ENCODE peak calls at places on chromosomes 4 and X, in four cellular contexts. K is suprapubic skin, C is uterus, O is heart left ventricle. T is an unnamed sample.
A peak's percentile ranks its signal among the peaks of the same experiment; 100 is the strongest.

GRCh38 chrX:132294776-132295495 is 75.7 kb upstream of the RAP2C start:
- DNase-seq in K (no peak), C (no peak), O (no peak), T (no peak)

GRCh38 chr4:104416725-104417363 is 77.8 kb downstream of the CXXC4 start:
- DNase-seq in K (no peak), C (no peak), O (no peak), T (no peak)

GRCh38 chr4:54192811-54193210 is 36.3 kb upstream of the PDGFRA start:
- DNase-seq in K (no peak), C (no peak), O (no peak), T (no peak)

GRCh38 chrX:40313269-40313668 is 215.5 kb upstream of the BCOR start:
- DNase-seq in K (no peak), C (no peak), O (no peak), T (peak; percentile 32)

GRCh38 chr4:78322032-78322431 is 229.5 kb upstream of the ANXA3 start:
- DNase-seq in K (no peak), C (no peak), O (no peak), T (no peak)

GRCh38 chr4:98682719-98683118 is 24.3 kb upstream of the TSPAN5 start:
- DNase-seq in K (no peak), C (no peak), O (no peak), T (no peak)

GRCh38 chrX:105821471-105822081 is 763 bp upstream of the NRK start:
- DNase-seq in K (no peak), C (no peak), O (no peak), T (no peak)

GRCh38 chr4:80171251-80171650 is 26.1 kb upstream of the PRDM8 start:
- DNase-seq in K (no peak), C (no peak), O (no peak), T (no peak)

GRCh38 chr4:185305979-185306442 is 89.7 kb downstream of the LRP2BP start:
- DNase-seq in K (no peak), C (no peak), O (no peak), T (no peak)

GRCh38 chr4:152864361-152864760 is 71.8 kb upstream of the FHDC1 start:
- DNase-seq in K (no peak), C (no peak), O (no peak), T (no peak)

GRCh38 chrX:50111762-50112161 is 89.0 kb downstream of the AKAP4 start:
- DNase-seq in K (no peak), C (no peak), O (no peak), T (no peak)

GRCh38 chr4:114349543-114350175 is 248.9 kb upstream of the UGT8 start:
- DNase-seq in K (no peak), C (no peak), O (no peak), T (no peak)

GRCh38 chrX:129433461-129433860 is 89.8 kb downstream of the SMARCA1 start:
- DNase-seq in K (no peak), C (no peak), O (no peak), T (no peak)

GRCh38 chr4:118076958-118077766 is 42.9 kb downstream of the NDST3 start:
- DNase-seq in K (no peak), C (no peak), O (peak; percentile 4), T (no peak)

GRCh38 chr4:115126487-115126886 is 13.1 kb upstream of the NDST4 start:
- DNase-seq in K (no peak), C (no peak), O (no peak), T (no peak)

GRCh38 chr4:7861440-7861881 is 78.2 kb downstream of the AFAP1 start:
- DNase-seq in K (no peak), C (no peak), O (peak; percentile 47), T (no peak)

GRCh38 chrX:73930300-73930699 is 367.3 kb downstream of the CHIC1 start:
- DNase-seq in K (no peak), C (no peak), O (no peak), T (no peak)

GRCh38 chr4:21697583-21697982 is 251.0 kb downstream of the KCNIP4 start:
- DNase-seq in K (no peak), C (no peak), O (no peak), T (no peak)

GRCh38 chr4:186554485-186554884 is 882 bp downstream of the MTNR1A start:
- DNase-seq in K (no peak), C (no peak), O (no peak), T (no peak)

GRCh38 chr4:83599183-83599582 is 63.3 kb downstream of the GPAT3 start:
- DNase-seq in K (no peak), C (no peak), O (no peak), T (no peak)

GRCh38 chr4:74394476-74395136 is 29.7 kb downstream of the EREG start:
- DNase-seq in K (no peak), C (no peak), O (no peak), T (no peak)

GRCh38 chr4:5891563-5892320 is 1.1 kb downstream of the CRMP1 start:
- DNase-seq in K (no peak), C (no peak), O (no peak), T (no peak)
- H3K4me3 ChIP-seq in K (no peak overlapping the region), C (no peak overlapping the region), O (no peak overlapping the region), T (no peak overlapping the region)

DNA sequence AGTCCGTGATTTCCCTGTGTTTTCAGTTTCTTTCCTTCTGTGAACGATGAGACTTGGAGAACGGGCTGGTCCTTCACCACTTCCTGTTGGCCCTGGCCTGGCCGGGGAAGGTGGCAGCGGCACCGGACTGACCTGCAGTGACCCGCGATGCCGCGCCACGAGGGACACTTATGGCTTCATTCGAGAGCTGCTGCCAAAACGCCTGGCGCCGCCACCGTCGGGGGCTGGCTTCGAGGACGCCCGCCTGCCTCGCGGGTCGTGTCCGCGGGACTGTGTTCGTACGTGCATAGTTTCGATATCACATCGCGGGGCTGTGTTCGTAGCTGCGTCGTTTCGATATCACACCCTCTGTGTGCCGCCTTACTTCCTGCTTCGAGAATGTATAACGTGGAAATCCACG is 7.5 kb upstream of the UVSSA start:
- DNase-seq in K (no peak), C (no peak), O (peak; percentile 6), T (no peak)
- TF ChIP-seq POLR2A in K (no peak), C (no peak), O (no peak), T (no peak)

DNA sequence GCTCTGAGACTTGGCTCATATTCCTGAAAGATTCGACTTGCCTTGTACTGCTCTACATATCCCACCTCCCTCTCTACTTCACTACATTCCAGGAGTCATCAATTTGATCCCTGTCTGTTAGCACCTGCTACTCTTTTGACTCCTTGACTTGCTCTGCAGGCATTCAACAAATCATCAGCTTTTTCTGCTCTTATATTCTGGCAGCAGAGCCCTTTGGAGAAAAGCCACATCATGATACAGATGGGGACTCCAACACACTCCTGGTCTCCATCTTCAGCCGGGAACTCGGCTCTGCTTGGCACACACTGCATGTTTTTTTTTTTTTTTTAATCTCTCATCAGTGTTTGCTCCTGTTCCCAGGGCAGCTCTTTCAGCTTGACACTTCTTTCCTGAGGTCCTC is 293.2 kb upstream of the LCORL start:
- DNase-seq in K (no peak), C (no peak), O (no peak), T (no peak)
- TF ChIP-seq CTCF in K (no peak), C (no peak), O (no peak), T (no peak)

GRCh38 chr4:183718876-183719275 is 59.8 kb downstream of the TRAPPC11 start:
- DNase-seq in K (no peak), C (no peak), O (no peak), T (no peak)

GRCh38 chr4:183723561-183724228 is 64.6 kb downstream of the TRAPPC11 start:
- DNase-seq in K (no peak), C (no peak), O (no peak), T (no peak)

GRCh38 chr4:183722738-183723560 is 63.9 kb downstream of the TRAPPC11 start:
- DNase-seq in K (no peak), C (peak; percentile 39), O (peak; percentile 68), T (peak; percentile 94)

GRCh38 chr4:183716302-183716701 is 57.2 kb downstream of the TRAPPC11 start:
- DNase-seq in K (no peak), C (no peak), O (no peak), T (no peak)

DNA sequence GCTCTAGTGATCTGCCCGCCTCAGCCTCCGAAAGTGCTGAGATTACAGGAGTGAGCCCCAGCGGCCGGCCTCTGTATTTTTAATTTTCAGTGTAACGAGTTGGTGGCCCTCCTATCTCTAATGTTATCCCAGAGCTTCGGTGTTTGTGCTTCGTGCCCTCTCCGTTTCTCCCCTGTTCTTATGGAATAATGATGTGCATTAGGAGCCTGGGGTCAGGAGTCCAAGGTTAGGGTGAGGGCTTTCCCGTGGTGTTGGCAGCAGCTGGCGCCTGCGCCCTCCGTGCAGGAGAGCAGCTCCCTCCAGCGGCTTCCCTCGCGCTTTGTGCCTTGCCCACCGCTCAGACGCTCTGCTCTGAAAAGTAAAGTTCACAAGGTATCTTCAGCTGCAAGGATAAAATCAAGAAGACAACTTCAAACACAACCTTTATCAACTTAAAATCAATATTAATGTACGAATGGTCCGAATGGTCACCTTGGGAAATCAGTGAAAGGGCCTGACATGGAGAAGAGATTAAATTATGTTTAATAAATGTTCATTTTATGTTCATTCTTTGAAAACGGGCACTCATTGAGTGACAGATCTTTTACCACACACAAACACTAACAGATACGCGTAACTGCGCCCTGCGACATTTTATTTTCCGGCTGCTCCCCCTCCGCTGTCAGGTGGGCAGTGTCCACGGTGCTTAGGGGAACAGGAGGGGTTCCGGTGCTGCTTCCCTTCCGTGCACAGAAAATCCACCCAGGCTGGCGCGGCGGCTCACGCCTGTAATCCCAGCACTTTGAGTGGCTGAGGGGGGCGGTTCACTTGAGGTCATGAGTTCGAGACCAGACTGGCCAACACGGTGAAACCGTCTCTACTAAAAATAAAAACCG is 62.4 kb downstream of the TRAPPC11 start:
- DNase-seq in K (no peak), C (peak; percentile 39), O (peak; percentile 82), T (no peak)
- H3K4me3 ChIP-seq in K (peak overlapping the region; percentile 71), C (no peak overlapping the region), O (peak overlapping the region; percentile 32), T (no peak overlapping the region)

GRCh38 chr4:2484993-2485392 is 16.1 kb downstream of the RNF4 start:
- DNase-seq in K (peak; percentile 88), C (peak; percentile 31), O (peak; percentile 89), T (peak; percentile 71)
- TF ChIP-seq POLR2A in K (no peak), C (no peak), O (no peak), T (no peak)

GRCh38 chrX:55340896-55341433 is 76.2 kb upstream of the PAGE3 start:
- DNase-seq in K (no peak), C (no peak), O (no peak), T (no peak)

GRCh38 chrX:55342533-55343501 is 78.1 kb upstream of the PAGE3 start:
- DNase-seq in K (no peak), C (no peak), O (no peak), T (no peak)
- TF ChIP-seq CTCF in K (peak; percentile 39), C (no peak), O (peak; percentile 60), T (no peak)

GRCh38 chrX:13741695-13742094 is 7.1 kb downstream of the OFD1 start:
- DNase-seq in K (no peak), C (no peak), O (no peak), T (no peak)
- H3K4me3 ChIP-seq in K (no peak overlapping the region), C (no peak overlapping the region), O (no peak overlapping the region), T (no peak overlapping the region)

T was measured in lower leg skin.